ENCODE peak calls at places on chromosomes 7 and 10, in eight cellular contexts. Z is fibroblast of lung, G is heart left ventricle, A is sigmoid colon, R is GM13977, F is cardiac fibroblast, M is tibial artery, P is heart right ventricle. O is an unnamed sample.
A peak's percentile ranks its signal among the peaks of the same experiment; 100 is the strongest.

GRCh38 chr7:83547526-83547925 is 101.4 kb downstream of the SEMA3E start:
- DNase-seq in R (peak; percentile 12), A (no peak), P (no peak), G (no peak), F (peak; percentile 26), Z (peak; percentile 99), M (no peak), O (no peak)

GRCh38 chr10:69217119-69217754 is 2.9 kb upstream of the HKDC1 start:
- DNase-seq in R (no peak), G (no peak), A (no peak), F (peak; percentile 80), Z (peak; percentile 93), P (no peak), M (no peak), O (no peak)

GRCh38 chr7:77439572-77439971 is 23.4 kb upstream of the GSAP start:
- DNase-seq in R (no peak), F (peak; percentile 47), A (no peak), P (peak; percentile 48), G (peak; percentile 54), M (no peak), Z (no peak), O (no peak)

GRCh38 chr7:7251742-7252141 is 69.4 kb downstream of the C1GALT1 start:
- DNase-seq in M (no peak), Z (no peak), A (no peak), G (no peak), R (peak; percentile 18), P (no peak), F (no peak), O (peak; percentile 29)

GRCh38 chr7:115654384-115655181 is 376.0 kb downstream of the TFEC start:
- DNase-seq in Z (peak; percentile 49), G (no peak), M (no peak), P (no peak), R (no peak), A (no peak), F (no peak), O (no peak)

GRCh38 chr10:103890194-103890658 is 27.8 kb downstream of the STN1 start:
- DNase-seq in G (peak; percentile 29), P (peak; percentile 28), M (no peak), Z (peak; percentile 13), R (no peak), F (peak; percentile 50), A (no peak), O (no peak)

GRCh38 chr10:132941640-132942051 is 724 bp downstream of the CFAP46 start:
- DNase-seq in A (no peak), Z (no peak), P (no peak), M (no peak), R (no peak), G (no peak), F (no peak), O (no peak)

GRCh38 chr10:112872728-112873127 is 77.3 kb upstream of the TCF7L2 start:
- DNase-seq in G (no peak), R (no peak), P (no peak), M (no peak), A (no peak), F (peak; percentile 38), Z (no peak), O (no peak)

GRCh38 chr10:119735451-119735850 is 9.6 kb downstream of the INPP5F start:
- DNase-seq in G (no peak), P (no peak), A (no peak), R (no peak), Z (no peak), F (no peak), M (no peak), O (no peak)

GRCh38 chr7:6015917-6016652 is 7.0 kb downstream of the AIMP2 start:
- DNase-seq in P (peak; percentile 55), R (no peak), G (peak; percentile 56), F (peak; percentile 95), Z (peak; percentile 76), M (peak; percentile 75), A (peak; percentile 91), O (no peak)

GRCh38 chr7:114853189-114853588 is 68.7 kb upstream of the MDFIC start:
- DNase-seq in G (no peak), A (no peak), P (no peak), F (no peak), Z (no peak), R (no peak), M (no peak), O (no peak)

GRCh38 chr10:133042061-133042460 is 45.7 kb upstream of the ADGRA1 start:
- DNase-seq in A (no peak), P (no peak), G (no peak), F (no peak), M (no peak), R (no peak), Z (no peak), O (no peak)

GRCh38 chr10:71825217-71825616 is 25.8 kb downstream of the PSAP start:
- DNase-seq in M (no peak), P (no peak), F (no peak), R (no peak), A (no peak), G (no peak), Z (no peak), O (no peak)
- TF ChIP-seq CTCF in M (no peak), P (no peak), F (peak; percentile 6), R (peak; percentile 7), A (no peak), G (no peak), Z (no peak), O (no peak)

GRCh38 chr10:106173838-106174237 is 990.7 kb downstream of the SORCS1 start:
- DNase-seq in A (no peak), M (no peak), R (no peak), Z (no peak), P (no peak), G (no peak), F (no peak), O (no peak)

GRCh38 chr10:106181491-106181890 is 983.0 kb downstream of the SORCS1 start:
- DNase-seq in A (no peak), M (no peak), G (no peak), F (peak; percentile 54), P (no peak), R (no peak), Z (peak; percentile 16), O (no peak)

GRCh38 chr10:106175760-106176377 is 988.6 kb downstream of the SORCS1 start:
- DNase-seq in A (no peak), G (no peak), P (no peak), M (no peak), Z (peak; percentile 12), R (peak; percentile 8), F (peak; percentile 62), O (peak; percentile 7)
- TF ChIP-seq CTCF in A (peak; percentile 12), G (no peak), P (peak; percentile 56), M (no peak), Z (no peak), R (peak; percentile 30), F (peak; percentile 46), O (peak; percentile 38)

GRCh38 chr10:63265646-63266207 is 132.6 kb downstream of the NRBF2 start:
- DNase-seq in P (no peak), F (no peak), G (no peak), M (no peak), Z (no peak), A (no peak), R (no peak), O (no peak)

GRCh38 chr10:63268139-63268797 is 135.1 kb downstream of the NRBF2 start:
- DNase-seq in P (no peak), A (no peak), M (no peak), R (no peak), F (peak; percentile 69), G (no peak), Z (peak; percentile 41), O (no peak)

GRCh38 chr10:63267414-63268138 is 134.4 kb downstream of the NRBF2 start:
- DNase-seq in Z (peak; percentile 85), M (no peak), R (no peak), F (peak; percentile 93), A (no peak), G (no peak), P (peak; percentile 26), O (no peak)

GRCh38 chr10:63266337-63267327 is 133.5 kb downstream of the NRBF2 start:
- DNase-seq in A (no peak), M (no peak), R (no peak), F (peak; percentile 43), G (no peak), P (no peak), Z (no peak), O (no peak)

DNA sequence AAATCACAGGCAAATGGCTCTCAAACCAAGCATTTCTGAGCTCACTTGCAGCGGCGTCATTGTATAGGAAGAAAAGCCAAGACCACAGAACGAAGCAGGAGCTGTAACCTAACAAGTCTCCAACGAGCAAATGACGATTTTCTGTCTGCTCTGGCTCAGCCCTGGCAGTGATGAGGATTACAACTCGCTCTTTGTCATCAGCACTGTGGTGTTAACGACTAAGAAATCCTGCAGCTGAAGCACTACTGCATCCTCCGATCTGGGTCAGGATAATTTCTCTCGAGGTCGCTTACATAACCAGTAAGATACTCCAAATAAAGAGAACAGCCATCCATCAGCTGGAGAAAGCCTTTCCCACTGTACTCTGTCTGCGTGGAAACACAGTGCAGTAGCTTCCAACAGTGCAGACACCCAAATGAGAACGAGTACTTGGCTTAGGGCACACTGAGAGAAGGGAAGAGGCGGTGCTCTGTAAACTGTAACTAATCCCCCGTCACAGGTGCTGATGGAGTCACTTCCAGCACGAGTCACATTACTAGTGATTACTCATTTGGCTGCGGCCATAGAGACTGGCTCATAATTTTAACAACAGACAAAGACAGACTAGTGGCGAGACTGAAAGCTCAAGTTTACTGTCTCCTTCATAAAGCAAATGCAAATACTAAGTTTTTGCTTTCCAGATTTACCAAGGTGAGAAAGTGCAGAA is 135.8 kb downstream of the NRBF2 start:
- DNase-seq in F (peak; percentile 98), R (peak; percentile 72), A (peak; percentile 95), P (peak; percentile 93), M (peak; percentile 90), G (peak; percentile 87), Z (peak; percentile 98), O (peak; percentile 68)
- TF ChIP-seq CTCF in F (peak; percentile 27), R (no peak), A (peak; percentile 14), P (peak; percentile 55), M (peak; percentile 75), G (peak; percentile 13), Z (no peak), O (no peak)

GRCh38 chr7:42886129-42886528 is 25.7 kb downstream of the C7orf25 start:
- DNase-seq in G (no peak), Z (peak; percentile 6), R (no peak), M (no peak), A (no peak), F (peak; percentile 36), P (no peak), O (no peak)
- TF ChIP-seq CTCF in G (no peak), Z (peak; percentile 24), R (peak; percentile 25), M (peak; percentile 8), A (no peak), F (peak; percentile 33), P (peak; percentile 27), O (peak; percentile 21)

DNA sequence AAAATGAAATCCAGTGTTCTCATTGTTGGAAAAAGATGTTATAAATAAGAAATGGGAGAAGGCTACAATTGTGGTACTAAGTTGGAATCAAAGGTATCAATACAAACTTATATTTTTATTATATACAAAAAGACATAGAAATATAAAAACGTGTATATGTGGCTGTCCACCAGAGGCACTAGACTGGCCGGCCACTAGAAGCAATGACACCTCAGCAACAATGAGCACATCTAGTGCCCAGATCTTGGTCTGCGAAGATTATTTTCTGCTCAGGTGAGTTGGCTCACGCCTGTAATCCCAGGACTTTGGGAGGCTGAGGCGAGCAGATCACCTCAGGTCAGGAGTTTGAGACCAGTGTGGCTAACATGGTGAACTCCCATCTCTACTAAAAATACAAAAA is 21.6 kb downstream of the IDE start:
- DNase-seq in Z (no peak), A (no peak), F (no peak), M (no peak), P (no peak), G (no peak), R (no peak), O (no peak)
- TF ChIP-seq CTCF in Z (no peak), A (no peak), F (peak; percentile 24), M (no peak), P (no peak), G (no peak), R (peak; percentile 23), O (peak; percentile 18)

GRCh38 chr10:66627156-66627555 is 298.7 kb upstream of the LRRTM3 start:
- DNase-seq in M (no peak), A (no peak), F (peak; percentile 60), P (no peak), Z (peak; percentile 4), R (peak; percentile 26), G (no peak), O (no peak)
- TF ChIP-seq CTCF in M (no peak), A (no peak), F (peak; percentile 19), P (peak; percentile 27), Z (no peak), R (peak; percentile 13), G (no peak), O (no peak)

O was measured in GM10248.